ENCODE peak calls at places on chromosome 20, in seven cellular contexts. One of them, this sample, is unnamed.
A peak's percentile ranks its signal among the peaks of the same experiment; 100 is the strongest.

GRCh38 chr20:60349418-60349817 is 391.2 kb downstream of the CDH26 start:
- DNase-seq in KBM-7: no peak
- DNase-seq in A549: no peak
- DNase-seq in HCEC 1CT: no peak
- DNase-seq in GM10248: no peak
- DNase-seq in HFFc6: no peak
- DNase-seq in amniotic stem cell: no peak
- DNase-seq in this sample: no peak

GRCh38 chr20:24773751-24774201 is 175.3 kb upstream of the CST7 start:
- DNase-seq in KBM-7: no peak
- DNase-seq in A549: peak; percentile 69
- DNase-seq in HCEC 1CT: peak; percentile 3
- DNase-seq in GM10248: no peak
- DNase-seq in HFFc6: peak; percentile 81
- DNase-seq in amniotic stem cell: peak; percentile 42
- DNase-seq in this sample: no peak

GRCh38 chr20:10172998-10173655 is 45.5 kb upstream of the SNAP25 start:
- DNase-seq in KBM-7: no peak
- DNase-seq in A549: no peak
- DNase-seq in HCEC 1CT: no peak
- DNase-seq in GM10248: no peak
- DNase-seq in HFFc6: no peak
- DNase-seq in amniotic stem cell: no peak
- DNase-seq in this sample: no peak

GRCh38 chr20:17761612-17762011 is 61.8 kb downstream of the BANF2 start:
- DNase-seq in KBM-7: no peak
- DNase-seq in A549: no peak
- DNase-seq in HCEC 1CT: no peak
- DNase-seq in GM10248: no peak
- DNase-seq in HFFc6: no peak
- DNase-seq in amniotic stem cell: no peak
- DNase-seq in this sample: no peak

GRCh38 chr20:35539756-35540212 is 2.1 kb upstream of the ERGIC3 start:
- DNase-seq in KBM-7: no peak
- DNase-seq in A549: no peak
- DNase-seq in HCEC 1CT: no peak
- DNase-seq in GM10248: peak; percentile 82
- DNase-seq in HFFc6: no peak
- DNase-seq in amniotic stem cell: no peak
- DNase-seq in this sample: no peak

GRCh38 chr20:6519556-6519955 is 247.9 kb upstream of the BMP2 start:
- DNase-seq in KBM-7: no peak
- DNase-seq in A549: no peak
- DNase-seq in HCEC 1CT: peak; percentile 84
- DNase-seq in GM10248: no peak
- DNase-seq in HFFc6: no peak
- DNase-seq in amniotic stem cell: no peak
- DNase-seq in this sample: no peak

GRCh38 chr20:41029150-41029872 is 689 bp downstream of the TOP1 start:
- DNase-seq in KBM-7: peak; percentile 54
- DNase-seq in A549: peak; percentile 47
- DNase-seq in HCEC 1CT: no peak
- DNase-seq in GM10248: peak; percentile 69
- DNase-seq in HFFc6: no peak
- DNase-seq in amniotic stem cell: no peak
- DNase-seq in this sample: no peak

GRCh38 chr20:19936801-19937583 is 80.2 kb upstream of the NAA20 start:
- DNase-seq in KBM-7: peak; percentile 51
- DNase-seq in A549: no peak
- DNase-seq in HCEC 1CT: no peak
- DNase-seq in GM10248: no peak
- DNase-seq in HFFc6: no peak
- DNase-seq in amniotic stem cell: no peak
- DNase-seq in this sample: no peak

GRCh38 chr20:59007758-59008511 is 881 bp upstream of the CTSZ start:
- DNase-seq in KBM-7: peak; percentile 94
- DNase-seq in A549: no peak
- DNase-seq in HCEC 1CT: no peak
- DNase-seq in GM10248: peak; percentile 91
- DNase-seq in HFFc6: no peak
- DNase-seq in amniotic stem cell: no peak
- DNase-seq in this sample: no peak

GRCh38 chr20:50932016-50932338 is 740 bp upstream of the ADNP start:
- DNase-seq in KBM-7: peak; percentile 17
- DNase-seq in A549: no peak
- DNase-seq in HCEC 1CT: no peak
- DNase-seq in GM10248: no peak
- DNase-seq in HFFc6: no peak
- DNase-seq in amniotic stem cell: no peak
- DNase-seq in this sample: no peak

GRCh38 chr20:62702886-62703852 is 5.5 kb upstream of the NTSR1 start:
- DNase-seq in KBM-7: peak; percentile 28
- DNase-seq in A549: peak; percentile 94
- DNase-seq in HCEC 1CT: peak; percentile 90
- DNase-seq in GM10248: no peak
- DNase-seq in HFFc6: peak; percentile 94
- DNase-seq in amniotic stem cell: peak; percentile 81
- DNase-seq in this sample: no peak

This sample was measured in effector CD8-positive, alpha-beta T cell.